ENCODE peak calls at places on chromosomes 4 and X, in six cellular contexts. P, U, R, F, Y and E are unnamed samples.

GRCh38 chrX:47854474-47854873 is 17.8 kb downstream of the ZNF81 start:
- DNase-seq in Y (no peak), U (peak), P (no peak), F (no peak), R (no peak), E (no peak)

GRCh38 chr4:79141530-79141929 is 184.3 kb downstream of the NAA11 start:
- DNase-seq in U (no peak), Y (no peak), F (no peak), R (no peak), P (no peak), E (no peak)

GRCh38 chrX:39982927-39983326 is 114.8 kb downstream of the BCOR start:
- DNase-seq in F (no peak), Y (no peak), P (no peak), U (no peak), R (no peak), E (no peak)

GRCh38 chrX:106752101-106752678 is 25.7 kb downstream of the RNF128 start:
- DNase-seq in Y (no peak), R (no peak), F (no peak), P (peak), U (no peak), E (no peak)

GRCh38 chr4:96305030-96305429 is 465.1 kb downstream of the PDHA2 start:
- DNase-seq in R (no peak), F (no peak), U (no peak), P (no peak), Y (no peak), E (no peak)

GRCh38 chr4:148487181-148487580 is 45.0 kb upstream of the NR3C2 start:
- DNase-seq in P (no peak), R (no peak), F (no peak), Y (no peak), U (no peak), E (no peak)

GRCh38 chr4:529563-529962 is 30.6 kb downstream of the PIGG start:
- DNase-seq in P (no peak), F (no peak), Y (no peak), R (no peak), U (no peak), E (no peak)

GRCh38 chrX:15515931-15516330 is 15.3 kb downstream of the BMX start:
- DNase-seq in U (no peak), R (no peak), P (no peak), Y (no peak), F (no peak), E (no peak)

GRCh38 chrX:70635227-70635626 is 190.6 kb downstream of the DLG3 start:
- DNase-seq in P (no peak), U (no peak), Y (no peak), F (no peak), R (no peak), E (no peak)

GRCh38 chr4:122758033-122758432 is 25.5 kb downstream of the BBS12 start:
- DNase-seq in Y (no peak), P (peak), R (peak), F (no peak), U (no peak), E (no peak)

GRCh38 chr4:81845273-81845672 is 373.6 kb upstream of the RASGEF1B start:
- DNase-seq in R (no peak), P (no peak), F (no peak), U (no peak), Y (no peak), E (no peak)

GRCh38 chr4:186081202-186081807 is 12.3 kb downstream of the TLR3 start:
- DNase-seq in F (no peak), U (no peak), Y (no peak), R (no peak), P (no peak), E (no peak)

GRCh38 chr4:111228874-111229273 is 606.0 kb upstream of the PITX2 start:
- DNase-seq in R (no peak), Y (no peak), U (no peak), P (no peak), F (no peak), E (no peak)

GRCh38 chr4:185573651-185574199 is 38.4 kb upstream of the PDLIM3 start:
- DNase-seq in F (peak), Y (no peak), P (peak), R (peak), U (no peak), E (no peak)

GRCh38 chr4:173398251-173398650 is 665 bp downstream of the SCRG1 start:
- DNase-seq in P (no peak), Y (no peak), U (no peak), R (no peak), F (no peak), E (no peak)
- H3K27ac ChIP-seq in P (no peak), Y (no peak), U (peak), R (no peak), F (no peak), E (peak)

GRCh38 chr4:173181769-173182374 is 13.3 kb downstream of the GALNT7 start:
- DNase-seq in P (peak), Y (no peak), F (no peak), U (no peak), R (peak), E (no peak)
- H3K27ac ChIP-seq in P (peak), Y (no peak), F (no peak), U (no peak), R (no peak), E (peak)

DNA sequence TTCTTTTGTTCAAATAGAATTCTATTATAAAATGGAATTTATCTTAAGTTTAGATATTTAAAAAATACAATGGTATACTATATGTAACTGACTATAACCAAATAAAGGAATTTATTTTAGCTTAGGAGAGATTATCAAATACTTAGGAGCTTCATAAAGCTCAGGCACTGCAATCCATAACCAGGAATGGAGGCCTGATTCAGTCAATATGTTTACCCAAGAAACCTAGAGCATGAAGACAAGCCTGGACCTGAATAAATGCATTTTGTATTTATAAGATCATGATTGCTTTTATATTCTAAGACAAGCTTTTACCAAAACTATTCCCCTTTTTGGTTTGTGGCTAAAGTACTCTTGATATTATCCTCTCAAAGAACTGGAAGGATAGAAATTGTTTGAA is 742.6 kb downstream of the FAT4 start:
- DNase-seq in Y (no peak), F (no peak), U (no peak), P (no peak), R (no peak), E (no peak)
- H3K27ac ChIP-seq in Y (no peak), F (no peak), U (no peak), P (no peak), R (no peak), E (no peak)

GRCh38 chr4:87213425-87213824 is 7.0 kb downstream of the KLHL8 start:
- DNase-seq in P (no peak), U (no peak), Y (no peak), R (no peak), F (no peak), E (no peak)
- H3K27ac ChIP-seq in P (no peak), U (no peak), Y (no peak), R (no peak), F (peak), E (no peak)

DNA sequence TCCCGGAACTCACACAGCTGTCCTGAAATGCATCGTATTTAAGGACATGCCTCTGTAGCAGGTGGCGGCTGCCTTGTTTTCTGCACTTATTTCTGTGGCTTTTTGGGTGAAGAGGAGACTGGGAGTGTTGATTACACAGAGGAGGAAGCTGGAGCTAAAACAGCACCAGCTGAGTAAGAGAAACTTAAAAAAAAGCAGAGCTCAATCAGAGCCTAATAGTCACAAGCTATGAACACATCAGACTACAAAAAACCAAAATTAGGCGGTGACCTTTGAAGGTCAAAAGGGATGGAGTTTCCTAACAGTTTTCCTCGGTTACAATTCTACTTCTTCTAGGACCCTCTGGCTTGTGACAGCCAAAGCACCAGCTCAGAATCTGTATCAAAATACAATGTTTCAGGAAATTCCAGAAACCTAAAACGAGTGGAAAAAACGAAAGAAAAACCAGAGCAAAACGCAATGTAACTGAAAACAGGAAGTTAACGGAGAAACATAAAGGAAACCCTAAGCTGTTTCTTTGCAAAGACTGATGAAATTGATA is 13.5 kb downstream of the PRKX start:
- DNase-seq in Y (no peak), R (no peak), P (no peak), U (no peak), F (no peak), E (no peak)
- H3K27ac ChIP-seq in Y (peak), R (no peak), P (no peak), U (peak), F (peak), E (peak)

DNA sequence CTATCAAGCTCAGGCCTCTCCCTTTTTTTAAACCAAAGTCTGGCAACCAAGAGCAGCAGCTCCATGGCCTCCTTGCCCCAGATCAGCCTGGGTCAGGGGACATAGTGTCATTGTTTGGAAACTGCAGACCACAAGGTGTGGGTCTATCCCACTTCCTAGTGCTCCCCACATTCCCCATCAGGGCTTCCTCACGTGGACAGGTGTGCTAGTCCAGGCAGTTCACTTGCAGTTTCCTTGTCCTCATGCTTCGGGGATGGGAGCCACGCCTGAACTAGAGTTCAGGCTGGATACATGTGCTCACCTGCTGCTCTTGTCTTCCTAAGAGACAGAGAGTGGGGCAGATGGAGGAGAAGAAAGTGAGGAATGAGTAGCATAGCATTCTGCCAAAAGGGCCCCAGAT is 21.5 kb downstream of the SLC34A2 start:
- DNase-seq in Y (no peak), U (no peak), F (no peak), R (no peak), P (no peak), E (no peak)
- H3K27ac ChIP-seq in Y (no peak), U (no peak), F (no peak), R (no peak), P (no peak), E (no peak)

GRCh38 chr4:74156521-74156920 is 1.4 kb upstream of the MTHFD2L start:
- DNase-seq in P (no peak), R (no peak), Y (no peak), F (no peak), U (no peak), E (no peak)
- H3K27ac ChIP-seq in P (no peak), R (no peak), Y (no peak), F (no peak), U (no peak), E (no peak)

GRCh38 chr4:102823464-102823863 is 3.9 kb downstream of the UBE2D3 start:
- DNase-seq in P (no peak), R (no peak), F (no peak), Y (no peak), U (no peak), E (no peak)

GRCh38 chr4:102815981-102816380 is 11.4 kb downstream of the UBE2D3 start:
- DNase-seq in U (no peak), R (peak), Y (no peak), P (peak), F (no peak), E (no peak)

GRCh38 chr4:102817021-102817605 is 10.2 kb downstream of the UBE2D3 start:
- DNase-seq in U (no peak), R (peak), F (no peak), Y (no peak), P (no peak), E (no peak)

GRCh38 chr4:102819588-102820365 is 7.6 kb downstream of the UBE2D3 start:
- DNase-seq in F (no peak), U (no peak), P (no peak), Y (no peak), R (no peak), E (no peak)

GRCh38 chr4:102817613-102818268 is 9.6 kb downstream of the UBE2D3 start:
- DNase-seq in P (no peak), U (no peak), F (no peak), R (no peak), Y (no peak), E (no peak)
- H3K27ac ChIP-seq in P (no peak), U (no peak), F (peak), R (no peak), Y (no peak), E (peak)

DNA sequence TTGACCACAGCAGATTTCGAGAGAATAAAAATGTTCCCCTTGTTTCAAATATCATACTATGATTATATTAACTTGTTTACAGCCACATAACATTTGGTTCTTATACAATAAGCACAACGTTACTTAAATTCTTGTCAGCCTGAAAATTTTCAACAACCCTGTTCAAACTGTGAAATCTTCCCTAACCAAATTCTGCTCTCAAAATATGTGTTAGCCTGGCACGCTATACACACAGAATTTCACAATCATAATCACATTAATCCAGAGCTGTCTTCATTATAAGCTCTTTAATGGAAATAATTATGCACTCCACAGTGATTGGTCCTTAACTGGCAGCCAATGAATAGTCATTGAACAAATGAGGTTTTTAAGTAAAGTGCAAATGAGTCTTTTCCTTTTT is 7.3 kb upstream of the PRSS12 start:
- DNase-seq in R (no peak), Y (no peak), F (no peak), P (no peak), U (no peak), E (no peak)
- H3K27ac ChIP-seq in R (no peak), Y (no peak), F (no peak), P (no peak), U (no peak), E (no peak)